ENCODE peak calls at places on chromosomes 12 and 14, in nine cellular contexts. N, C, W, B, R, S, Q, F and O are unnamed samples. For H3K4me1, the result is how much of the 10 kb centered on the place peaks cover.

GRCh38 chr14:58738189-58738836 is 100.6 kb downstream of the DACT1 start:
- DNase-seq in N (no peak), C (no peak), W (no peak), B (no peak), R (peak), S (no peak), Q (peak), F (no peak), O (no peak)

GRCh38 chr12:77354766-77355362 is 289.5 kb upstream of the E2F7 start:
- DNase-seq in N (no peak), C (no peak), W (no peak), B (no peak), R (peak), S (no peak), Q (peak), F (no peak), O (no peak)

GRCh38 chr14:20460458-20461229 is 590 bp downstream of the PIP4P1 start:
- DNase-seq in N (peak), C (peak), W (peak), B (peak), R (no peak), S (peak), Q (no peak), F (peak), O (peak)

GRCh38 chr12:49552014-49552413 is 13.2 kb downstream of the KCNH3 start:
- DNase-seq in N (no peak), C (no peak), W (no peak), B (no peak), R (no peak), S (peak), Q (no peak), F (no peak), O (no peak)

GRCh38 chr12:62191747-62192485 is 68.3 kb upstream of the USP15 start:
- DNase-seq in N (peak), C (no peak), W (no peak), B (peak), R (peak), S (peak), Q (peak), F (peak), O (no peak)

GRCh38 chr12:113469893-113470743 is 1.6 kb downstream of the LHX5 start:
- DNase-seq in N (no peak), C (no peak), W (no peak), B (no peak), R (no peak), S (no peak), Q (no peak), F (no peak), O (no peak)

GRCh38 chr14:68167717-68168087 is 348.1 kb downstream of the RAD51B start:
- DNase-seq in N (no peak), C (no peak), W (no peak), B (no peak), R (no peak), S (no peak), Q (no peak), F (no peak), O (no peak)

GRCh38 chr12:106760184-106760531 is 14.3 kb upstream of the RIC8B start:
- DNase-seq in N (peak), C (peak), W (no peak), B (no peak), R (peak), S (no peak), Q (no peak), F (no peak), O (no peak)

GRCh38 chr14:70782361-70782760 is 27.0 kb downstream of the MAP3K9 start:
- DNase-seq in N (no peak), C (no peak), W (no peak), B (no peak), R (peak), S (no peak), Q (peak), F (no peak), O (no peak)

GRCh38 chr14:103105580-103106168 is 11.1 kb downstream of the EXOC3L4 start:
- DNase-seq in N (no peak), C (peak), W (no peak), B (no peak), R (no peak), S (no peak), Q (no peak), F (no peak), O (no peak)

GRCh38 chr14:37594916-37595808 is at the start of the genes FOXA1 and TTC6:
- DNase-seq in N (peak), C (peak), W (no peak), B (no peak), R (peak), S (peak), Q (no peak), F (peak), O (no peak)

GRCh38 chr12:103814436-103814835 is 26.6 kb downstream of the NT5DC3 start:
- DNase-seq in N (no peak), C (no peak), W (no peak), B (no peak), R (peak), S (no peak), Q (peak), F (no peak), O (no peak)

GRCh38 chr12:72612171-72612570 is 340.0 kb downstream of the TRHDE start:
- DNase-seq in N (no peak), C (no peak), W (no peak), B (no peak), R (peak), S (no peak), Q (no peak), F (no peak), O (no peak)

GRCh38 chr14:36132826-36133225 is 43.7 kb downstream of the PTCSC3 start:
- DNase-seq in N (no peak), C (no peak), W (no peak), B (no peak), R (no peak), S (no peak), Q (no peak), F (no peak), O (no peak)

GRCh38 chr12:71014180-71014785 is 93.7 kb upstream of the PTPRR start:
- DNase-seq in N (no peak), C (no peak), W (no peak), B (no peak), R (peak), S (no peak), Q (peak), F (peak), O (no peak)

GRCh38 chr12:67720383-67720856 is 71.9 kb downstream of the DYRK2 start:
- DNase-seq in N (no peak), C (no peak), W (no peak), B (no peak), R (peak), S (no peak), Q (peak), F (peak), O (no peak)

GRCh38 chr14:62957562-62957961 is 87.7 kb downstream of the KCNH5 start:
- DNase-seq in N (no peak), C (no peak), W (no peak), B (no peak), R (peak), S (no peak), Q (peak), F (peak), O (no peak)

GRCh38 chr14:93092606-93093556 is 22.8 kb downstream of the ITPK1 start:
- DNase-seq in N (no peak), C (no peak), W (no peak), B (no peak), R (no peak), S (no peak), Q (no peak), F (no peak), O (no peak)

GRCh38 chr14:73058923-73059311 is 583 bp downstream of the RBM25 start:
- DNase-seq in N (peak), C (no peak), W (no peak), B (no peak), R (peak), S (no peak), Q (peak), F (peak), O (peak)

GRCh38 chr14:26887842-26888241 is 290.0 kb upstream of the NOVA1 start:
- DNase-seq in N (no peak), C (no peak), W (no peak), B (peak), R (no peak), S (no peak), Q (no peak), F (no peak), O (peak)

GRCh38 chr12:68557011-68557715 is 53.5 kb upstream of the RAP1B start:
- DNase-seq in N (no peak), C (no peak), W (no peak), B (no peak), R (peak), S (no peak), Q (peak), F (no peak), O (no peak)

GRCh38 chr12:18139989-18140596 is 50.1 kb upstream of the RERGL start:
- DNase-seq in N (no peak), C (no peak), W (no peak), B (no peak), R (peak), S (no peak), Q (no peak), F (peak), O (no peak)

GRCh38 chr12:111687255-111687654 is 1.4 kb downstream of the ACAD10 start:
- DNase-seq in N (no peak), C (no peak), W (no peak), B (no peak), R (no peak), S (no peak), Q (no peak), F (peak), O (no peak)

GRCh38 chr12:110829308-110829707 is 17.5 kb upstream of the CCDC63 start:
- DNase-seq in N (no peak), C (no peak), W (no peak), B (no peak), R (no peak), S (no peak), Q (no peak), F (no peak), O (no peak)

GRCh38 chr12:77728018-77728417 is 102.7 kb upstream of the NAV3 start:
- DNase-seq in N (no peak), C (no peak), W (no peak), B (no peak), R (peak), S (no peak), Q (peak), F (no peak), O (no peak)

GRCh38 chr12:26940820-26941219 is 2.5 kb downstream of the FGFR1OP2 start:
- DNase-seq in N (no peak), C (no peak), W (no peak), B (no peak), R (peak), S (no peak), Q (peak), F (no peak), O (no peak)
- H3K4me3 ChIP-seq in N (peak), C (no peak), W (peak), B (no peak), R (peak), S (no peak), Q (no peak), F (no peak), O (peak)

GRCh38 chr12:121355818-121356217 is 3.6 kb upstream of the ANAPC5 start:
- DNase-seq in N (no peak), C (no peak), W (no peak), B (no peak), R (no peak), S (no peak), Q (no peak), F (no peak), O (no peak)
- H3K4me1 ChIP-seq in N (under half), C (under half), W (under half), B (under half), R (under half), S (under half), Q (under half), F (under half), O (under half)

DNA sequence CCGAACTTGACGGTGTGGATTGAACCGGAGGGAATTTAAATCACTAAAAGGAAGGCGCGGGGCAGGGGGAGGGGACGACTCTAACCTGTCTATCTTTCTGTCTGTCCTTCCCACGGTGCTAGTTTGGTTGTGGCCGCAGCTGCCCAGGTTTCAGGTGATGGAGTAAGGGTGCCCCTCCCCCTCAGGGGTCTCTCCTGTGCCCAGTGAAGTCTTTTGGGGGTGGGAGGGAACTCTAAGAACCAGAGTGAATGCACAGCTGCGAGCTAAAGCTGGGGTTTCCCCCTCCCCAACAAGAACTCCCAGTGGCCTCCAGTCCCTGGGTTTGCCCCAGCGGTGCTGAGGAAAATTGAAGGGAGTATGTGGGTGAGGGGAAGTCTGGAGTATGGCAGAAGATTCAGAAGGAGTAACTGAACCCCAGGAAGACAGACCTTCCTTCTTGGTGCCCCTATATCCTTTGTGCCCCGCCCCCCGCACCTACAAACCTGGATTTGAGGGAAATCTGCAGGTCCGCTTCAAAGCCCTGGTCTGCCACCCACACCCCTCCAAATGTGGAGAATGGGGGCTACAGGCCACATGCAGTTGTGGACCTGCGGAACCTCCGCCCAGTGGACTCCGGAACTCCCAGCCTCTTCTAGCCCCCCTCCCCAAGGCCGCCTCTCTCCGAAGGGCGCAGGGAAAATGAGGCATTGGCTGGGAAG is 3.6 kb upstream of the HOXC9 start:
- DNase-seq in N (no peak), C (no peak), W (no peak), B (no peak), R (no peak), S (no peak), Q (no peak), F (no peak), O (no peak)
- H3K4me3 ChIP-seq in N (peak), C (peak), W (peak), B (peak), R (no peak), S (no peak), Q (peak), F (no peak), O (peak)

GRCh38 chr12:56682323-56682722 is 5.8 kb downstream of the PTGES3 start:
- DNase-seq in N (no peak), C (no peak), W (no peak), B (no peak), R (no peak), S (no peak), Q (no peak), F (no peak), O (no peak)
- H3K4me1 ChIP-seq in N (half or more), C (half or more), W (under half), B (under half), R (under half), S (half or more), Q (under half), F (under half), O (half or more)

GRCh38 chr12:108567388-108567787 is 5.0 kb downstream of the ISCU start:
- DNase-seq in N (no peak), C (no peak), W (no peak), B (no peak), R (no peak), S (no peak), Q (no peak), F (no peak), O (peak)
- H3K4me3 ChIP-seq in N (no peak), C (no peak), W (no peak), B (no peak), R (no peak), S (no peak), Q (no peak), F (no peak), O (no peak)

GRCh38 chr14:85566603-85567002 is 36.7 kb downstream of the FLRT2 start:
- DNase-seq in N (no peak), C (no peak), W (no peak), B (no peak), R (peak), S (no peak), Q (peak), F (no peak), O (no peak)
- H3K4me1 ChIP-seq in N (under half), C (under half), W (under half), B (under half), R (under half), S (half or more), Q (under half), F (under half), O (under half)

DNA sequence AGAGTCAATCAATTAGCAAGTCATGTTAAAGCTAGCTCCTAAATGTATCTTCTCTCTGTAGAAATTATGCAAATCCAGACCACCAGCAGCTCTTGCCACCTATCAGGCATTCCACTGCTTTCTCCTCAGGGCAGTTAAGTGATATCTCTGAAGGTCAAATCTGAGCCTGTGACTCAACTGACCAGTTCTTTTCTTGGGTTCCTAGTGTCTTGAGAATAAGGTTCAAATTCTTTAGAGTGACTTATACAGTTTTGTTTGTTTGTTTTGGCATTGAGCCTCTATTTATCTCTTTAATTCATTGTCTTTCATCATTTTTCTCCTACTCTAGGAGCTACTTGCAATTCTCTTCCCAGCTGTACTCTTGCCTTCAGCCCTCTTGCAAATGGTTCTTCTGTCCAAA is 2.5 kb upstream of the LRIG3 start:
- DNase-seq in N (no peak), C (no peak), W (no peak), B (no peak), R (peak), S (no peak), Q (peak), F (no peak), O (no peak)
- H3K4me3 ChIP-seq in N (no peak), C (no peak), W (no peak), B (no peak), R (no peak), S (no peak), Q (no peak), F (no peak), O (no peak)

DNA sequence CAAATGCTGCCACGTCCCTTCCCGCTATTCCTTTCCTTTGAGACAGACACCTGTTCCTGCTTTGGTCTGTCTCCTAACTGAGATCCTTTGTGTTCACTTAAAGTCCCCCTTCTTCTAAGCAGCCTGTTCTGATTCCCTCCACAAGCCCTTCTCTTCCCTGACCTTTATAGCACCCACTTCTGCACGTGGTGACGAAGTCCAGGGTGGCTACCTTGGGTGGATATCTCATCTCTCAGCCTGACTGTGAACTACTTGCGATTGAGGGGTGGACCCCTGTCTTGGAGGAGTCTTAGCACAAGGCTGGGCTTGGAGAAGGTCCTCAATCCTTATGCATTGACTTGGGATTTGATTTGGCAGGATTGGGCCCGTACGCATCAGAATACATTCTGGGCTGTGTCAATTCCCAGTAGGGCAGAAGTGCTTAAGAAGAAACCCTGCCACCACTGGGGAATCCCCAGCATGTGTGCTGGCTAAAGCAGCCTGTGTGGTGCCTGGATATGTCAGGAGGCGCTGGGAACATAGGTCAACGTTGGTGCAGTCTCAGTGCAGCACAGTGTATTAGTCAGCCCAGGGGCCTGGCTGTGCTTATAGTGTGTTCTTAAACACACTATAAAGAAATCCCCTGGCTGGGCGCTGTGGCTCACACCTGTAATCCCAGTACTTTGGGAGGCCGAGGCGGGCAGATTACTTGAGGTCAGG is 23.6 kb downstream of the KRT80 start:
- DNase-seq in N (no peak), C (peak), W (no peak), B (no peak), R (no peak), S (no peak), Q (no peak), F (peak), O (no peak)
- H3K4me1 ChIP-seq in N (under half), C (under half), W (under half), B (under half), R (under half), S (under half), Q (under half), F (under half), O (under half)

GRCh38 chr14:75063491-75064204 is at the start of gene ACYP1:
- DNase-seq in N (peak), C (peak), W (peak), B (peak), R (peak), S (peak), Q (peak), F (peak), O (peak)

GRCh38 chr14:75064205-75064567 is 362 bp upstream of the ACYP1 start:
- DNase-seq in N (no peak), C (no peak), W (no peak), B (no peak), R (no peak), S (no peak), Q (no peak), F (no peak), O (no peak)

GRCh38 chr14:75059642-75060041 is 4.2 kb downstream of the ACYP1 start:
- DNase-seq in N (no peak), C (no peak), W (no peak), B (no peak), R (peak), S (no peak), Q (peak), F (no peak), O (no peak)

GRCh38 chr14:75060420-75060819 is 3.4 kb downstream of the ACYP1 start:
- DNase-seq in N (no peak), C (no peak), W (no peak), B (no peak), R (no peak), S (no peak), Q (no peak), F (no peak), O (no peak)

DNA sequence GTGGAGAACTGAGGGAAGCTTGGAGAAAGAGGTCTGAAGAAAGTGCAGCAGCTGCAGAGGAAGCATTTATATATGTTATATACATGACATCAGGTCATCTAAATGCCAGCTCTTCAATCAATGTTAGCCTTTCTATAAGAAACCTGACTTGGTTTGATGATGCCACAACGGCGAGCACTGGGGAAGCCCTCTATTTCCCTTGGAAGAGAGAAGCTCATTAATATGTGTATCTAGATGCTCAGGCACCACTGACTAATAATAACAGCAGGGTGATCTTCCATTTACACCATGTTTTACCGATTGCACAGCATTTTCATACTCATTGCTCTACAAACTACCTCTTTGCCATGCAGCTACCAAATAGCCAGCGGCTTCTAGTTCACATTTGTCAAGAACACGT is 811 bp downstream of the ACYP1 start:
- DNase-seq in N (no peak), C (no peak), W (no peak), B (no peak), R (no peak), S (no peak), Q (no peak), F (no peak), O (no peak)
- H3K4me3 ChIP-seq in N (peak), C (peak), W (peak), B (peak), R (peak), S (no peak), Q (peak), F (peak), O (peak)